ENCODE peak calls at places on chromosomes 3 and 15, in seven cellular contexts. One of them, this sample, is unnamed.

GRCh38 chr15:92391640-92392039 is 2.0 kb upstream of the ST8SIA2 start:
- DNase-seq in OCI-LY7: peak; percentile 18
- DNase-seq in HT-29: peak; percentile 47
- DNase-seq in astrocyte of the spinal cord: peak; percentile 37
- DNase-seq in H7: peak; percentile 62
- DNase-seq in T-helper 1 cell: peak; percentile 4
- DNase-seq in endodermal cell: peak; percentile 83
- DNase-seq in this sample: peak; percentile 76

GRCh38 chr3:13069495-13069894 is 3.7 kb downstream of the IQSEC1 start:
- DNase-seq in astrocyte of the spinal cord: no peak
- DNase-seq in HT-29: no peak
- DNase-seq in H7: no peak
- DNase-seq in OCI-LY7: peak; percentile 85
- DNase-seq in endodermal cell: no peak
- DNase-seq in T-helper 1 cell: peak; percentile 94
- DNase-seq in this sample: no peak

GRCh38 chr15:89105147-89105546 is 16.9 kb downstream of the ABHD2 start:
- DNase-seq in H7: no peak
- DNase-seq in HT-29: peak; percentile 50
- DNase-seq in astrocyte of the spinal cord: peak; percentile 95
- DNase-seq in T-helper 1 cell: no peak
- DNase-seq in OCI-LY7: no peak
- DNase-seq in endodermal cell: no peak
- DNase-seq in this sample: no peak

GRCh38 chr3:181487236-181487978 is 224.3 kb upstream of the SOX2 start:
- DNase-seq in astrocyte of the spinal cord: no peak
- DNase-seq in H7: no peak
- DNase-seq in OCI-LY7: peak; percentile 81
- DNase-seq in T-helper 1 cell: no peak
- DNase-seq in endodermal cell: no peak
- DNase-seq in HT-29: no peak
- DNase-seq in this sample: no peak

GRCh38 chr15:60389261-60390077 is 8.3 kb downstream of the ANXA2 start:
- DNase-seq in astrocyte of the spinal cord: peak; percentile 34
- DNase-seq in HT-29: peak; percentile 39
- DNase-seq in endodermal cell: peak; percentile 31
- DNase-seq in H7: no peak
- DNase-seq in T-helper 1 cell: peak; percentile 78
- DNase-seq in OCI-LY7: no peak
- DNase-seq in this sample: no peak

GRCh38 chr3:156339491-156339890 is 215.4 kb downstream of the SSR3 start:
- DNase-seq in OCI-LY7: no peak
- DNase-seq in T-helper 1 cell: no peak
- DNase-seq in HT-29: no peak
- DNase-seq in endodermal cell: no peak
- DNase-seq in astrocyte of the spinal cord: no peak
- DNase-seq in H7: no peak
- DNase-seq in this sample: no peak

GRCh38 chr3:41881233-41881821 is 80.6 kb downstream of the ULK4 start:
- DNase-seq in astrocyte of the spinal cord: peak; percentile 54
- DNase-seq in HT-29: peak; percentile 41
- DNase-seq in H7: no peak
- DNase-seq in OCI-LY7: peak; percentile 64
- DNase-seq in endodermal cell: no peak
- DNase-seq in T-helper 1 cell: peak; percentile 25
- DNase-seq in this sample: peak; percentile 49

GRCh38 chr3:27220166-27220565 is 149.0 kb downstream of the NEK10 start:
- DNase-seq in T-helper 1 cell: no peak
- DNase-seq in HT-29: no peak
- DNase-seq in endodermal cell: no peak
- DNase-seq in astrocyte of the spinal cord: no peak
- DNase-seq in H7: no peak
- DNase-seq in OCI-LY7: no peak
- DNase-seq in this sample: peak; percentile 8